ENCODE peak calls at places on chromosomes 16 and 17, in four cellular contexts. O, V, Y and Q are unnamed samples.

GRCh38 chr16:29775742-29776408 is 2.2 kb upstream of the ZG16 start:
- DNase-seq in O (no peak), V (peak; percentile 38), Y (no peak), Q (no peak)

GRCh38 chr16:27918755-27919154 is 144.8 kb downstream of the GSG1L start:
- DNase-seq in O (no peak), V (no peak), Y (no peak), Q (peak; percentile 24)

GRCh38 chr17:29177541-29177870 is 2.7 kb downstream of the MYO18A start:
- DNase-seq in O (no peak), V (no peak), Y (no peak), Q (no peak)

GRCh38 chr16:11307639-11308492 is 26.7 kb upstream of the PRM1 start:
- DNase-seq in O (no peak), V (no peak), Y (no peak), Q (no peak)

GRCh38 chr17:18332909-18333489 is 17.9 kb downstream of the SMCR8 start:
- DNase-seq in O (no peak), V (no peak), Y (no peak), Q (no peak)

GRCh38 chr16:12557808-12558207 is 245.9 kb downstream of the CPPED1 start:
- DNase-seq in O (no peak), V (no peak), Y (no peak), Q (no peak)

GRCh38 chr16:4489030-4489429 is 12.8 kb downstream of the HMOX2 start:
- DNase-seq in O (no peak), V (no peak), Y (no peak), Q (no peak)

GRCh38 chr17:82863941-82864720 is 24.3 kb upstream of the ZNF750 start:
- DNase-seq in O (no peak), V (peak; percentile 78), Y (no peak), Q (no peak)

GRCh38 chr17:45894022-45894784 is at the start of gene MAPT:
- DNase-seq in O (peak; percentile 89), V (peak; percentile 93), Y (peak; percentile 83), Q (peak; percentile 93)

GRCh38 chr16:67284699-67285646 is 5.6 kb downstream of the PLEKHG4 start:
- DNase-seq in O (peak; percentile 84), V (peak; percentile 23), Y (peak; percentile 54), Q (peak; percentile 61)
- TF ChIP-seq NR3C1 in O (no peak), V (no peak), Y (no peak), Q (no peak)

DNA sequence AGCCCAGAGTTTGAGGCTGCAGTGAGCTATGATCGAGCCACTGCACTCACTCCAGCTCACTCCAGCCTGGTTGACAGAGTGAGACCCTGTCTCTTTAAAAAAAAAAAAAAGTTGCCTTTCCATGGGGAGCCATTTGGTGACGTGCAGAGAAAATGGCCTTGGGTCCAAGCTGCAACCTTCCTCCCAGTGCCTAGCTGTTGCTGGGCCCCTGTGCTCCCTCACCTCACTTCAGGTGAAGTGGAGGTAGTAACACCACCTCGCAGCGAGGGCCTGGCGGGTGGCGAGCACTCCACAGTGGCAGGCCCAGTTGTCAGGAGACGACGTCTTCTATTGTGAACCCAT is 17.4 kb downstream of the SYT17 start:
- DNase-seq in O (no peak), V (no peak), Y (no peak), Q (no peak)
- TF ChIP-seq NR3C1 in O (no peak), V (no peak), Y (no peak), Q (no peak)

GRCh38 chr17:63598284-63598683 is 2.4 kb upstream of the TACO1 start:
- DNase-seq in O (no peak), V (no peak), Y (no peak), Q (no peak)

GRCh38 chr17:63592797-63593196 is 7.9 kb upstream of the TACO1 start:
- DNase-seq in O (no peak), V (no peak), Y (no peak), Q (no peak)

GRCh38 chr17:63595132-63595531 is 5.6 kb upstream of the TACO1 start:
- DNase-seq in O (no peak), V (no peak), Y (no peak), Q (no peak)

GRCh38 chr17:63600569-63601438 is at the start of gene TACO1:
- DNase-seq in O (peak; percentile 83), V (peak; percentile 92), Y (peak; percentile 83), Q (peak; percentile 90)

DNA sequence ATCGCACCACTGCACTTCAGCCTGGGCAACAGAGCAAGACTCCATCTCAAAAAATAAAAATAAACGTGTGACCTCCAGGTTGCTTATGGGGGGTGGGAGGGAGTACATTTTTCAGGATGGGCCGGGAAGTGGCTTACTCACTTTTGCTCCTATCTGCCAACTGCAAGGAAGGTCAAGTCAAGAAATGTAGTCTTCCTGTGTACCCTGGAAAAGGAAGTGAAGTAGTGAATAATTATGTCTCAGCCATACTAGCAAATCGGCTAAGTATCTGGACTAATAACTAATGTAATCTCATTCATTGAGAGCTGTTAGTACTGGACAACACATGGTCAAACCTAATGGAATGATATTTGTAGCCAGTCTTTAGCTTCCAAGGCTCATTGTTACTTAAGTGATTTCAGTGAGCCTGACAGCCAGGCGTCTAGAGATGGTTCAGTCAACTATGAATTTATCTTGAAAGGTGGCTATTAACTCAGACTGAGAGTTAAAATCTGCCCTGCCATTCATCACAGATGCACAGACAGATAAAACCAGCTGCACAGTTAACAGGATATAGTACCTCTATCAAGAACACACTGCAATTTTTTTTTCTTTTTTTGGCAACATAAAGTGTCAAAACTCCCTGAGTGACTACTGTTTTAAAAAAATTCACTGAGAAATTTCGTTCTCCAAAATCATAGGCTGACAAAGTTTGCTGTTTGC is 3.7 kb upstream of the TACO1 start:
- DNase-seq in O (no peak), V (no peak), Y (no peak), Q (no peak)
- TF ChIP-seq NR3C1 in O (no peak), V (no peak), Y (no peak), Q (no peak)

GRCh38 chr16:20865420-20866126 is 34.6 kb downstream of the DCUN1D3 start:
- DNase-seq in O (no peak), V (no peak), Y (no peak), Q (no peak)
- TF ChIP-seq NR3C1 in O (no peak), V (no peak), Y (no peak), Q (no peak)

DNA sequence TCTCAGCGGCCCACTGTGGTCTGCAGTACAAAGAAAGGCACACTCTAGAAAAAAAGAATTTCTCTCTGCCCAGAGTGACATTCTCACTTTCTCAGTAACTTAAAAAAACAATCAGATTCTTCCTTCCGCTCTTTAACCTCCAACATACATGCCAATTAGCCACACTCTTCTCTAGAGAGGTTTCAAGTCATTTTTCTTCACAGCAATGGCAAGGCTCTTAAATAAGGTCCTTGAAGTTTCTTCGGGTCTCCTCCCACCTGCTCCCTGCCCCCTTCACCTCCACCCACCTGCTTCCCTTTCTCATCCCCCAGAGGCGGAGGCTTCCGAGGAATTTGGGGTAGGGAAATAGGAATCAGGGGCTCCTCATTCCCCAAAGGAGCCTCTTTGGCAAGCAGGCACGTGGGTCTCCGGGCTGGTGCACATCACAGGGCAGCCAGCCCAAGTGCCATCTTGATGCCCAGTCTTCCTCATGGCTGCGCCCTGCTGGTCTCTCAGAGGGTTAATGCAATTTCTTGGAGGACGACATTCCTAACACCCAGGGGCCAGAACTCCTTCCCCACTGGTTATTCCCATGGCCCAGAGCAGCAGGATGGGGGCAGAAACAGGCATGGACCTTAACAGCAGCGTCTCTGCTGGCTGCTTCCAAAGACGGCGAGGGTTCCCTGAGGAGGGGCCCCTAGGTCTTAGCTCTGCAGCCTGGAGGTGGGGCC is 865 bp upstream of the MEOX1 start:
- DNase-seq in O (no peak), V (no peak), Y (no peak), Q (no peak)
- TF ChIP-seq NR3C1 in O (no peak), V (no peak), Y (no peak), Q (no peak)